ENCODE peak calls at places on chromosomes 6 and 20, in eight cellular contexts. R is ovary, V is HEK293T, L is spleen, G is GM13976, T is tibial nerve, S is sigmoid colon, Q is Right ventricle myocardium inferior. U is an unnamed sample.

GRCh38 chr6:3731700-3732099 is 19.8 kb downstream of the PXDC1 start:
- DNase-seq in R (no peak), V (no peak), L (peak), G (no peak), T (no peak), S (no peak), Q (no peak), U (no peak)

GRCh38 chr6:165766457-165766856 is 103.4 kb upstream of the PDE10A start:
- DNase-seq in R (no peak), V (no peak), L (no peak), G (no peak), T (no peak), S (no peak), Q (no peak), U (no peak)

GRCh38 chr6:63816979-63817436 is 181.4 kb downstream of the PHF3 start:
- DNase-seq in R (no peak), V (peak), L (no peak), G (peak), T (no peak), S (no peak), Q (no peak), U (peak)

GRCh38 chr20:63679799-63680305 is 16.6 kb upstream of the TNFRSF6B start:
- DNase-seq in R (no peak), V (no peak), L (no peak), G (no peak), T (no peak), S (no peak), Q (no peak), U (no peak)

GRCh38 chr20:51752343-51752951 is 15.7 kb downstream of the ATP9A start:
- DNase-seq in R (no peak), V (no peak), L (no peak), G (no peak), T (no peak), S (no peak), Q (no peak), U (no peak)

GRCh38 chr6:31580807-31581437 is 1.3 kb downstream of the LTB start:
- DNase-seq in R (peak), V (peak), L (peak), G (peak), T (peak), S (peak), Q (peak), U (peak)

GRCh38 chr6:30231067-30231466 is 17.9 kb upstream of the TRIM26 start:
- DNase-seq in R (no peak), V (no peak), L (no peak), G (no peak), T (no peak), S (no peak), Q (no peak), U (no peak)

GRCh38 chr6:158560787-158561246 is 926 bp downstream of the TMEM181 start:
- DNase-seq in R (no peak), V (no peak), L (peak), G (no peak), T (no peak), S (no peak), Q (no peak), U (no peak)

GRCh38 chr6:120869397-120869796 is 464.9 kb downstream of the TBC1D32 start:
- DNase-seq in R (no peak), V (no peak), L (no peak), G (no peak), T (no peak), S (no peak), Q (no peak), U (no peak)

GRCh38 chr6:71745525-71745924 is 140.8 kb upstream of the RIMS1 start:
- DNase-seq in R (no peak), V (no peak), L (no peak), G (no peak), T (no peak), S (no peak), Q (no peak), U (no peak)

GRCh38 chr6:15017251-15017650 is 228.6 kb upstream of the JARID2 start:
- DNase-seq in R (no peak), V (peak), L (no peak), G (no peak), T (no peak), S (no peak), Q (no peak), U (no peak)

GRCh38 chr6:137332637-137333228 is 113.5 kb upstream of the IFNGR1 start:
- DNase-seq in R (no peak), V (no peak), L (no peak), G (no peak), T (no peak), S (no peak), Q (no peak), U (no peak)

GRCh38 chr6:144718431-144718830 is 433.3 kb downstream of the UTRN start:
- DNase-seq in R (no peak), V (no peak), L (no peak), G (no peak), T (no peak), S (no peak), Q (no peak), U (no peak)

U was measured in Caco-2.